ENCODE peak calls at places on chromosomes 11 and 22, in seven cellular contexts. F is A549, P is aorta, S is mesenchymal stem cell, R is lung, U is fibroblast of lung, J is heart right ventricle. E is an unnamed sample. For H3K9me3, the result is how much of the 10 kb centered on the place peaks cover.

GRCh38 chr11:12126352-12127019 is 16.1 kb downstream of the MICAL2 start:
- DNase-seq in F (no peak), S (peak), J (no peak), R (peak), P (no peak), U (peak), E (no peak)

GRCh38 chr11:40054631-40055030 is 1404.8 kb downstream of the LRRC4C start:
- DNase-seq in R (no peak), S (no peak), U (no peak), P (no peak), F (no peak), J (no peak), E (no peak)

GRCh38 chr22:31039393-31039792 is 41.7 kb upstream of the SMTN start:
- DNase-seq in F (no peak), S (peak), R (no peak), J (peak), U (peak), P (no peak), E (no peak)

GRCh38 chr11:126281666-126282175 is 1.2 kb upstream of the TIRAP start:
- DNase-seq in S (no peak), U (no peak), F (no peak), P (no peak), J (no peak), R (no peak), E (no peak)

GRCh38 chr22:38347944-38348750 is 30.9 kb upstream of the CSNK1E start:
- DNase-seq in P (no peak), U (no peak), R (no peak), S (no peak), J (no peak), F (no peak), E (no peak)

GRCh38 chr11:7057641-7058040 is 31.2 kb upstream of the RBMXL2 start:
- DNase-seq in U (no peak), J (no peak), R (no peak), F (no peak), P (no peak), S (no peak), E (no peak)

GRCh38 chr11:46513934-46514342 is 79.9 kb downstream of the AMBRA1 start:
- DNase-seq in F (no peak), J (peak), S (peak), U (peak), R (no peak), P (no peak), E (peak)

GRCh38 chr11:92227233-92227593 is 2.6 kb downstream of the FAT3 start:
- DNase-seq in F (no peak), J (no peak), P (peak), U (no peak), R (no peak), S (no peak), E (no peak)

GRCh38 chr11:416757-417621 is 2.2 kb upstream of the SIGIRR start:
- DNase-seq in U (no peak), S (peak), R (no peak), F (no peak), P (no peak), J (peak), E (peak)

GRCh38 chr11:16195659-16196058 is 160.7 kb downstream of the SOX6 start:
- DNase-seq in U (peak), P (no peak), F (peak), J (no peak), R (no peak), S (no peak), E (no peak)

GRCh38 chr11:119299416-119299815 is 17.5 kb downstream of the MCAM start:
- DNase-seq in R (no peak), J (no peak), U (no peak), P (no peak), S (no peak), F (no peak), E (no peak)

GRCh38 chr11:72832301-72833082 is 18.3 kb downstream of the ATG16L2 start:
- DNase-seq in P (peak), R (no peak), U (no peak), J (no peak), S (no peak), F (no peak), E (no peak)

GRCh38 chr22:21936151-21936778 is 16.4 kb downstream of the PPM1F start:
- DNase-seq in P (no peak), J (no peak), R (peak), U (peak), S (no peak), F (no peak), E (no peak)

GRCh38 chr11:5666396-5666780 is 18.5 kb downstream of the TRIM5 start:
- DNase-seq in R (no peak), U (no peak), F (no peak), S (no peak), P (no peak), J (no peak), E (no peak)

GRCh38 chr11:126598344-126599092 is 243.0 kb downstream of the ST3GAL4 start:
- DNase-seq in S (no peak), J (no peak), P (no peak), F (no peak), R (no peak), U (no peak), E (no peak)

GRCh38 chr11:118914178-118914918 is 11.4 kb downstream of the BCL9L start:
- DNase-seq in U (no peak), J (peak), P (peak), R (no peak), S (no peak), F (peak), E (peak)

GRCh38 chr11:73147771-73148681 is 5.9 kb upstream of the FCHSD2 start:
- DNase-seq in P (no peak), F (no peak), S (no peak), J (peak), R (no peak), U (no peak), E (no peak)

GRCh38 chr11:68661697-68662603 is 22.4 kb upstream of the GAL start:
- DNase-seq in F (no peak), U (peak), S (no peak), J (no peak), P (peak), R (no peak), E (no peak)

GRCh38 chr22:29201722-29202230 is 3.9 kb upstream of the EMID1 start:
- DNase-seq in J (no peak), R (no peak), U (no peak), S (no peak), F (no peak), P (peak), E (no peak)

GRCh38 chr22:36144886-36145541 is 15.5 kb downstream of the APOL3 start:
- DNase-seq in R (peak), S (peak), J (peak), P (no peak), U (peak), F (peak), E (no peak)

GRCh38 chr22:44648821-44649566 is 53.0 kb upstream of the PRR5 start:
- DNase-seq in R (no peak), S (peak), P (no peak), F (no peak), U (peak), J (no peak), E (no peak)

GRCh38 chr11:27217948-27218410 is 145.0 kb downstream of the CCDC34 start:
- DNase-seq in S (peak), F (no peak), U (no peak), R (no peak), J (no peak), P (no peak), E (no peak)

GRCh38 chr22:32323513-32324164 is 34.0 kb upstream of the RFPL3 start:
- DNase-seq in J (no peak), U (no peak), R (no peak), P (peak), F (no peak), S (no peak), E (no peak)

GRCh38 chr11:72848846-72849466 is 34.7 kb downstream of the ATG16L2 start:
- DNase-seq in F (peak), J (peak), U (peak), R (no peak), S (peak), P (no peak), E (no peak)

GRCh38 chr11:109629734-109630133 is 207.7 kb downstream of the C11orf87 start:
- DNase-seq in P (no peak), J (no peak), F (no peak), U (no peak), R (no peak), S (no peak), E (no peak)

GRCh38 chr11:6646631-6647281 is 8.9 kb downstream of the DCHS1 start:
- DNase-seq in S (peak), J (peak), R (no peak), F (no peak), U (peak), P (no peak), E (no peak)

DNA sequence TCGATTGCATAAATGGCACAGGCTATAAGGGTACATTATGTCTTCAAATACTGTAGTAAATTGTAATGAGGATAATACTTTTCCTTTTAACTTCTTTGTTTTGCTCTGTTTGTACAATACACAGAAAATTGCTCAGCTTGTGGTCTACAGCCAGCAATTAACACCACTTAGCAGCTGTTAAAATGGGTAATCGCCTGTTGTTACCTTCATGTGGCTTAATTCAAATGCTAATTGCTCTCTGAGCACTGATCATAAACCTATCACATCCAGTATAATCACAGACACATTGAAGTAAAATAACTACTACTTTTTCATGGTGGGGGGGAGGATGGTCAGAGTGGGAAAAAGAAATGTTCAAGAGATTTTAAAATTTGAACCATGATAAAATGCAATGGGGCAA is 1164.1 kb upstream of the CNTN5 start:
- DNase-seq in U (no peak), F (no peak), P (no peak), J (no peak), R (no peak), S (no peak), E (no peak)
- H3K9me3 ChIP-seq in U (under half), F (under half), P (under half), J (under half), R (under half), S (under half), E (under half)

GRCh38 chr11:84757711-84758110 is 869.4 kb downstream of the DLG2 start:
- DNase-seq in J (no peak), F (no peak), U (no peak), P (no peak), S (no peak), R (no peak), E (no peak)
- H3K9me3 ChIP-seq in J (under half), F (under half), U (under half), P (under half), S (under half), R (under half), E (under half)

DNA sequence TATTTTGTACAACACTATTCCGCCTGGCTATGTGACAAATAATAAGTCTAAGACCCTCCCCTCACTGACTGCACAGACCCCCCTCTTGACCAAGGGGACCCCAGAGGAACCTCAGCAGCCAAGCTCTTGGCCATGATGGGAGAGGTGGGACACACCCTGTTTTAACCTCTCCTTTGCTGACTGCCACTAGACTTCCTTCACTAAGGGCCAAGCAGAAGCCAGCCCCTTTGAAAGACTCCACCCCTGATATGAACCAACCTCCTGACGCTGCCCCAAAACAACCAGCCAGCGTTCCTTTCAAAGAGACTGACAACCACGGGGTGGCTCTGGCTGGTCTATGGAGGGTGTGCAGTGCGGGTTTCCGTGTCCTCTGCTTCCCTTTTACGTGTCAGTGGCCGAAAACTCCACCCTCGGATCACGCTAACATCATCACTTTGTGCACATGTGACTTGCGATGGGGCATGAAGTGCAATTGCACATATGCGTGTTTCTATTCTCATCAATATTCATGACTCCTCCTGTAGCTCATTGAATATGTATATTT is 643.8 kb downstream of the TBC1D22A start:
- DNase-seq in P (peak), J (no peak), U (no peak), S (no peak), R (no peak), F (no peak), E (no peak)
- H3K9me3 ChIP-seq in P (under half), J (under half), U (under half), S (under half), R (under half), F (under half), E (under half)

DNA sequence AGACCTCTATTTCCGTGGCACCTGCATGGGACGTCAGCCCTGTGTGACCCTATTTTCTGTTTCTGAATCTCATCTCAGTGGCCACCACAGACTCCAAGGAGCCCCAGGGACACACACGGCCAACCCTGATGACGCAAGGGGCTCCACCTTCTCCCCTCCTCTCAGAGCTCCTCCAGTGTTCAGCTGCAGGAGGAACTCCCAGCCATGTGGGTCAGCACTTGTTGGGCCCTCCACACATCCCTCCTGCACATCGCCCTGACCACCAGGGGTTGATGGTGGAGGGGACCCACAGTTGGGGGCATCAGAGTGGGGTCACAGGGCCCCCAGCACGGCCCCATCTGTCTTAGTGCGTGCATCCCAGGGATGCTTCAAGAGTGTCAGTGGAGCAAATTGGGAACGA is 499.6 kb downstream of the BRD1 start:
- DNase-seq in F (no peak), S (no peak), J (no peak), R (no peak), U (no peak), P (peak), E (no peak)
- H3K9me3 ChIP-seq in F (under half), S (under half), J (under half), R (under half), U (under half), P (under half), E (under half)

DNA sequence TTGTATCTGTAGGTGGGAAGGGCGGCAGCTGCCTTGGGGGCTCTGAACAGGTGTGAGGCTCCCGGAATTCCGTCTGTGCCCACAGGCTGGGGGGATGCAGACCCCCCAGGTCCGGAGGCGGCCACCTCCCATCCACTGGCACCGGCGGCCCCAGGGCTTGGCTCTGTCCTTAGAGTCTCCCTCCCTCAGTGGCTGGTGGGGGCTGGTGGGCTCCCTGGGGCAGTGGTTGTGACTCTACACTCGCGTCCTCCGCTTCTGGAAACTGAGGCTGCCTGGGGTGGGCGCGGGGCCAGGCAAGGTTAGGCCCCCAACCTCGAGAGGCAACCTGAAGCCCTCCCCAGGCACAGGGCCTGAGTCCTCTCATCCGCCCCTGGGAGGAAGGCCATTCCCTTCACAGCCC is 1305.4 kb downstream of the BRD1 start:
- DNase-seq in R (no peak), J (no peak), U (no peak), P (no peak), F (no peak), S (no peak), E (no peak)
- H3K9me3 ChIP-seq in R (under half), J (under half), U (under half), P (under half), F (under half), S (under half), E (under half)

GRCh38 chr22:47409501-47410275 is 647.2 kb downstream of the TBC1D22A start:
- DNase-seq in P (peak), R (no peak), S (no peak), U (no peak), J (no peak), F (no peak), E (no peak)

GRCh38 chr22:47407626-47408025 is 645.2 kb downstream of the TBC1D22A start:
- DNase-seq in U (no peak), R (no peak), J (no peak), S (no peak), P (peak), F (no peak), E (no peak)

GRCh38 chr22:47406896-47407295 is 644.4 kb downstream of the TBC1D22A start:
- DNase-seq in J (no peak), R (no peak), P (peak), F (no peak), U (no peak), S (no peak), E (no peak)

GRCh38 chr22:47411006-47411405 is 648.6 kb downstream of the TBC1D22A start:
- DNase-seq in F (no peak), S (no peak), R (no peak), P (peak), U (no peak), J (no peak), E (no peak)

DNA sequence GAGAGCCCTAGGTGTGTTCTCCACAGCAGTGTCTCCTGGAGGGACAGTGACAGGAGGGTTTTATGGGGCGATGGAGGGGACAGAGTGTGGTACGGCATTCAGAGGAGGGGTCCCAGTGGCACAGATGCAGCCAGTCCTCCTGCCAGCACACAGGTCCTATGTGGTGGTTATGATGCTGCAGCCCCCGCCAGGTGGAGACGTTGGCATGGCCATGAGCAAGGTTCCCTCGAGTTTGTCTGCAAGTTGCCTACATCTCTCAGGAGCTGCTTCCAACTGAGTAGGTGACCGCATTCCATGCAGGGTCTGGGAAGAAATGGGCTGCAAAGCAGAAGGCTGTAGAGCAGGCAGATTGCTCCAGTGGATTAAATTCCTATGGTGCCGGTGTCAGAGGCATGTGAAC is 646.0 kb downstream of the TBC1D22A start:
- DNase-seq in S (no peak), P (peak), F (peak), U (no peak), R (no peak), J (no peak), E (no peak)
- H3K9me3 ChIP-seq in S (under half), P (under half), F (under half), U (under half), R (under half), J (under half), E (under half)